ENCODE peak calls at places on chromosome 22, in five cellular contexts. V is AG04450, M is Calu3, D is tibial nerve, C is PC-3. W is an unnamed sample.

GRCh38 chr22:26700462-26700861 is 43.1 kb downstream of the MIAT start:
- DNase-seq in C (no peak), V (no peak), D (no peak), M (no peak), W (no peak)

GRCh38 chr22:36998620-36999351 is 20.5 kb downstream of the TST start:
- DNase-seq in V (no peak), C (no peak), M (no peak), D (no peak), W (no peak)

GRCh38 chr22:19554834-19555404 is 30.7 kb upstream of the CLDN5 start:
- DNase-seq in M (peak; percentile 47), C (peak; percentile 59), D (no peak), V (no peak), W (no peak)

GRCh38 chr22:19520007-19520406 is 4.2 kb downstream of the CLDN5 start:
- DNase-seq in C (no peak), V (no peak), D (no peak), M (no peak), W (no peak)

GRCh38 chr22:33620085-33620484 is 300.2 kb downstream of the LARGE1 start:
- DNase-seq in V (no peak), M (no peak), D (no peak), C (no peak), W (no peak)

GRCh38 chr22:39593061-39593930 is 22.7 kb downstream of the CACNA1I start:
- DNase-seq in C (no peak), V (no peak), M (no peak), D (no peak), W (no peak)

GRCh38 chr22:47163481-47163875 is 401.0 kb downstream of the TBC1D22A start:
- DNase-seq in M (no peak), D (peak; percentile 12), V (no peak), C (no peak), W (no peak)

GRCh38 chr22:44661659-44662569 is 40.1 kb upstream of the PRR5 start:
- DNase-seq in D (no peak), M (no peak), C (no peak), V (no peak), W (no peak)

GRCh38 chr22:50269573-50270301 is 443 bp downstream of the MAPK11 start:
- DNase-seq in V (no peak), M (peak; percentile 59), D (no peak), C (peak; percentile 27), W (no peak)

GRCh38 chr22:17890245-17890671 is 116.0 kb upstream of the BID start:
- DNase-seq in D (no peak), C (peak; percentile 44), V (no peak), M (no peak), W (no peak)

GRCh38 chr22:50508897-50509296 is 873 bp downstream of the NCAPH2 start:
- DNase-seq in V (no peak), C (no peak), D (no peak), M (no peak), W (no peak)

GRCh38 chr22:43446881-43447280 is 35.1 kb downstream of the MPPED1 start:
- DNase-seq in M (peak; percentile 24), D (no peak), V (no peak), C (peak; percentile 26), W (no peak)

GRCh38 chr22:39873963-39874362 is 19.6 kb downstream of the ENTHD1 start:
- DNase-seq in D (no peak), C (no peak), V (no peak), M (no peak), W (no peak)

GRCh38 chr22:36900225-36900624 is 13.2 kb upstream of the CSF2RB start:
- DNase-seq in M (no peak), V (no peak), D (no peak), C (no peak), W (no peak)

GRCh38 chr22:38074181-38075104 is 9.5 kb downstream of the SLC16A8 start:
- DNase-seq in M (no peak), C (no peak), V (peak; percentile 10), D (no peak), W (no peak)

GRCh38 chr22:42962295-42963230 is 52.4 kb downstream of the PACSIN2 start:
- DNase-seq in V (no peak), D (no peak), C (no peak), M (peak; percentile 77), W (no peak)

GRCh38 chr22:18110194-18110943 is at the start of gene TUBA8:
- DNase-seq in M (peak; percentile 41), C (peak; percentile 27), D (no peak), V (no peak), W (no peak)

GRCh38 chr22:26612652-26613051 is 5.2 kb downstream of the CRYBB1 start:
- DNase-seq in C (no peak), M (no peak), D (no peak), V (no peak), W (no peak)

GRCh38 chr22:48719978-48720661 is 1107.6 kb downstream of the BRD1 start:
- DNase-seq in M (no peak), D (no peak), V (no peak), C (no peak), W (no peak)

GRCh38 chr22:38724926-38725571 is 19.3 kb downstream of the GTPBP1 start:
- DNase-seq in V (no peak), C (peak; percentile 50), M (peak; percentile 34), D (no peak), W (no peak)

GRCh38 chr22:27987557-27987956 is 68.5 kb upstream of the PITPNB start:
- DNase-seq in C (no peak), M (no peak), V (peak; percentile 75), D (no peak), W (peak; percentile 31)

GRCh38 chr22:40310081-40310770 is 36.1 kb upstream of the ADSL start:
- DNase-seq in D (no peak), C (no peak), M (no peak), V (peak; percentile 84), W (peak; percentile 84)

GRCh38 chr22:21681566-21682370 is 16.0 kb downstream of the PPIL2 start:
- DNase-seq in C (peak; percentile 3), V (no peak), M (no peak), D (no peak), W (no peak)

GRCh38 chr22:21726650-21727049 is 8.9 kb downstream of the YPEL1 start:
- DNase-seq in M (no peak), D (no peak), V (no peak), C (peak; percentile 59), W (no peak)

GRCh38 chr22:27223317-27224177 is 566.2 kb downstream of the MIAT start:
- DNase-seq in D (no peak), C (peak; percentile 3), V (peak; percentile 37), M (peak; percentile 11), W (peak; percentile 67)

GRCh38 chr22:29129644-29130201 is 56.9 kb downstream of the KREMEN1 start:
- DNase-seq in M (no peak), C (no peak), V (no peak), D (no peak), W (no peak)

GRCh38 chr22:42885446-42885845 is 28.4 kb upstream of the ARFGAP3 start:
- DNase-seq in C (no peak), M (no peak), D (no peak), V (no peak), W (no peak)

GRCh38 chr22:33883561-33883960 is 36.7 kb downstream of the LARGE1 start:
- DNase-seq in V (no peak), D (no peak), M (peak; percentile 11), C (peak; percentile 15), W (no peak)

GRCh38 chr22:40452730-40453487 is 82.5 kb downstream of the SGSM3 start:
- DNase-seq in C (no peak), D (no peak), V (no peak), M (no peak), W (no peak)

GRCh38 chr22:43226368-43226979 is 39.5 kb upstream of the TTLL12 start:
- DNase-seq in M (no peak), V (no peak), C (no peak), D (no peak), W (no peak)

GRCh38 chr22:44024288-44024908 is at the start of gene PARVB:
- DNase-seq in C (peak; percentile 6), M (peak; percentile 15), D (no peak), V (no peak), W (no peak)

GRCh38 chr22:32444068-32444467 is 20.2 kb downstream of the BPIFC start:
- DNase-seq in C (peak; percentile 52), D (no peak), V (no peak), M (peak; percentile 44), W (no peak)

GRCh38 chr22:47116426-47117341 is 354.2 kb downstream of the TBC1D22A start:
- DNase-seq in D (no peak), C (no peak), V (no peak), M (no peak), W (no peak)

GRCh38 chr22:44876921-44877320 is 124.5 kb downstream of the ARHGAP8 start:
- DNase-seq in M (no peak), V (no peak), C (no peak), D (no peak), W (no peak)

GRCh38 chr22:17969732-17970131 is 54.6 kb downstream of the MICAL3 start:
- DNase-seq in M (no peak), V (peak; percentile 94), D (no peak), C (peak; percentile 31), W (no peak)

GRCh38 chr22:39292561-39293074 is 26.8 kb downstream of the RPL3 start:
- DNase-seq in V (peak; percentile 84), M (peak; percentile 95), D (peak; percentile 90), C (peak; percentile 87), W (peak; percentile 64)

GRCh38 chr22:35517207-35517606 is 23.4 kb upstream of the RASD2 start:
- DNase-seq in D (no peak), C (no peak), M (no peak), V (no peak), W (no peak)
- TF ChIP-seq CTCF in D (no peak), C (no peak), M (no peak), V (no peak), W (peak; percentile 8)

DNA sequence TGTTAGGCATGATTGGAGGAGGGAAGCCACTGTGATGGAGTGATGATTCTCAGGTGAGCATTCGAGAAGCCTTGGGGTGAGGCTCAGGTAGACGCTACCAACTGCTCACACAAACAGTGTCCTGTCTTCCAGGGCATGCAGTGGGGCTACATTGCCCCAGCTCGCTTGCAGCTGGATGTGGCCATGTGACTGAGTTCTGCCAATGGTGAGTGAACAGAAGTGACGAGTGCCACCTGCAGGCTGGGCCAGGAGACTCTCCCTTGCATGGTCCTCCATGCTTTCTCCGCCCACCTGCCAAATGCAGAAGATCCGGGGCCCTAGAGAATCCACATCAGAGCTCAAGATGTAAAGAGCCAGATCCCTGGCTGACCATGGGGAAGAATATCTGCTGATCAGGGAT is 195.9 kb downstream of the BCR start:
- DNase-seq in M (no peak), D (no peak), V (no peak), C (peak; percentile 42), W (peak; percentile 1)
- TF ChIP-seq CTCF in M (no peak), D (no peak), V (peak; percentile 27), C (peak; percentile 44), W (peak; percentile 30)

DNA sequence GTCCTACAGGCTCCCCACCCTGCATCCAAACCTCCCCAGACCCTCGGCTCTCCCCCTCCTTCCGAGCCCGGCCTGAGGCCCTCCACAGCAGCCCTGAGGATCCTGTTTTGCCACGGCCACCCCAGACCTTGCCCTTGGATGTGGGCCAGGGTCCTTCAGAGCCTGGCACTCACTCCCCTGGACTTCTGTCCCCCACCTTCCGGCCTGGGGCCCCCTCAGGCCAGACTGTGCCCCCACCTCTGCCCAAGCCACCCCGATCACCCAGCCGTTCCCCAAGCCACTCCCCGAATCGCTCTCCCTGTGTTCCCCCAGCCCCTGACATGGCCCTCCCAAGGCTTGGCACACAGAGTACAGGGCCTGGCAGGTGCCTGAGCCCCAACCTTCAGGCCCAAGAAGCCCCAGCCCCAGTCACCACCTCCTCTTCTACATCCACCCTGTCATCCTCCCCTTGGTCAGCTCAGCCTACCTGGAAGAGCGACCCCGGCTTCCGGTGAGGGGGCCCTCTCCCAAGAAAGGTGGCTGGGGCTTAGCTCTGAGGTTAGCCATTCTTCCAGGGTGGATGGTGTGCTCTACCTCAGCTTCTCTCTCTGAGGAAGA is 2.9 kb downstream of the INPP5J start:
- DNase-seq in V (no peak), D (no peak), C (no peak), M (no peak), W (no peak)
- TF ChIP-seq CTCF in V (no peak), D (no peak), C (no peak), M (no peak), W (no peak)

GRCh38 chr22:23856721-23857605 is 712 bp upstream of the SLC2A11 start:
- DNase-seq in C (no peak), D (no peak), M (peak; percentile 53), V (no peak), W (no peak)
- TF ChIP-seq CTCF in C (no peak), D (no peak), M (no peak), V (peak; percentile 36), W (no peak)